ENCODE peak calls at places on chromosomes 11 and 22, in six cellular contexts. B is neuronal stem cell, W is mesenchymal stem cell, V is H9, E is IMR-90, P is H1. M is an unnamed sample.

GRCh38 chr11:68142028-68142412 is 20.8 kb upstream of the CHKA start:
- DNase-seq in B (no peak), V (no peak), W (no peak), P (no peak), E (no peak), M (no peak)

GRCh38 chr11:12246169-12246568 is 131.2 kb upstream of the PARVA start:
- DNase-seq in V (no peak), E (no peak), B (no peak), W (no peak), P (no peak), M (no peak)

GRCh38 chr11:48041877-48042698 is 61.7 kb downstream of the PTPRJ start:
- DNase-seq in P (no peak), E (no peak), B (no peak), W (no peak), V (no peak), M (no peak)

GRCh38 chr22:49308300-49308699 is 519.4 kb downstream of the BRD1 start:
- DNase-seq in V (peak), B (no peak), W (no peak), E (no peak), P (no peak), M (no peak)

GRCh38 chr22:38652858-38653257 is 3.3 kb downstream of the FAM227A start:
- DNase-seq in P (no peak), W (no peak), V (no peak), B (no peak), E (no peak), M (no peak)

GRCh38 chr11:125081098-125081798 is 18.1 kb downstream of the SLC37A2 start:
- DNase-seq in W (no peak), P (no peak), E (no peak), B (no peak), V (no peak), M (no peak)

GRCh38 chr11:123575441-123575840 is 79.0 kb downstream of the SCN3B start:
- DNase-seq in B (no peak), V (no peak), W (no peak), P (no peak), E (no peak), M (no peak)

GRCh38 chr11:103486609-103487008 is 377.4 kb downstream of the DYNC2H1 start:
- DNase-seq in W (no peak), P (no peak), V (no peak), E (peak), B (no peak), M (no peak)

GRCh38 chr11:27187848-27188621 is 147.4 kb downstream of the BBOX1 start:
- DNase-seq in V (no peak), W (no peak), E (no peak), P (no peak), B (no peak), M (peak)

GRCh38 chr11:35173620-35174278 is 34.8 kb downstream of the CD44 start:
- DNase-seq in V (no peak), B (no peak), P (no peak), W (no peak), E (no peak), M (no peak)

GRCh38 chr11:112963368-112963955 is 2.2 kb downstream of the NCAM1 start:
- DNase-seq in P (no peak), B (peak), V (no peak), E (no peak), W (no peak), M (peak)

GRCh38 chr11:118789501-118790356 is 1.2 kb downstream of the DDX6 start:
- DNase-seq in P (no peak), V (no peak), E (no peak), B (peak), W (peak), M (peak)

GRCh38 chr11:12390687-12391110 is 13.3 kb downstream of the PARVA start:
- DNase-seq in V (no peak), W (no peak), E (no peak), B (no peak), P (no peak), M (no peak)

GRCh38 chr11:84316866-84317560 is 1030.8 kb upstream of the CCDC90B start:
- DNase-seq in W (peak), B (peak), V (no peak), E (peak), P (no peak), M (peak)

GRCh38 chr22:38214248-38215056 is 12.7 kb downstream of the MAFF start:
- DNase-seq in P (peak), W (peak), V (peak), B (peak), E (peak), M (peak)

GRCh38 chr11:43504316-43504950 is 145.7 kb downstream of the TTC17 start:
- DNase-seq in E (peak), V (peak), W (no peak), P (peak), B (no peak), M (peak)

GRCh38 chr11:101129203-101129943 is at the start of gene PGR:
- DNase-seq in P (no peak), E (no peak), B (peak), W (peak), V (peak), M (peak)

GRCh38 chr11:62889484-62890437 is 9.1 kb downstream of the SLC3A2 start:
- DNase-seq in P (no peak), E (peak), W (peak), V (no peak), B (no peak), M (peak)

GRCh38 chr11:106233191-106233590 is 155.7 kb downstream of the AASDHPPT start:
- DNase-seq in W (no peak), B (no peak), P (no peak), E (no peak), V (no peak), M (no peak)

GRCh38 chr11:113114452-113115027 is 153.3 kb downstream of the NCAM1 start:
- DNase-seq in B (peak), E (peak), W (peak), V (peak), P (peak), M (peak)

GRCh38 chr11:10540546-10540914 is 457 bp downstream of the RNF141 start:
- DNase-seq in V (peak), E (peak), W (no peak), P (no peak), B (no peak), M (peak)

GRCh38 chr11:118744001-118744400 is 47.0 kb downstream of the DDX6 start:
- DNase-seq in V (no peak), W (no peak), E (no peak), P (no peak), B (no peak), M (no peak)

GRCh38 chr22:49959782-49960158 is 802 bp upstream of the PIM3 start:
- DNase-seq in B (no peak), W (no peak), V (peak), E (no peak), P (no peak), M (no peak)

GRCh38 chr11:72724021-72724561 is 28.1 kb downstream of the ARAP1 start:
- DNase-seq in P (no peak), V (no peak), E (no peak), B (no peak), W (no peak), M (no peak)

GRCh38 chr11:61327669-61328071 is 5.2 kb downstream of the DDB1 start:
- DNase-seq in V (no peak), E (peak), B (no peak), P (no peak), W (no peak), M (no peak)

GRCh38 chr22:45857519-45857918 is 119.4 kb downstream of the WNT7B start:
- DNase-seq in E (no peak), B (no peak), W (no peak), V (no peak), P (no peak), M (no peak)

GRCh38 chr11:10376061-10376460 is 71.2 kb downstream of the ADM start:
- DNase-seq in W (no peak), E (no peak), P (no peak), B (no peak), V (no peak), M (no peak)

GRCh38 chr22:43228330-43228729 is 41.4 kb upstream of the TTLL12 start:
- DNase-seq in V (peak), E (peak), P (peak), B (no peak), W (peak), M (peak)

GRCh38 chr11:122765487-122766131 is 72.7 kb upstream of the CRTAM start:
- DNase-seq in V (no peak), P (no peak), B (no peak), E (no peak), W (no peak), M (no peak)

DNA sequence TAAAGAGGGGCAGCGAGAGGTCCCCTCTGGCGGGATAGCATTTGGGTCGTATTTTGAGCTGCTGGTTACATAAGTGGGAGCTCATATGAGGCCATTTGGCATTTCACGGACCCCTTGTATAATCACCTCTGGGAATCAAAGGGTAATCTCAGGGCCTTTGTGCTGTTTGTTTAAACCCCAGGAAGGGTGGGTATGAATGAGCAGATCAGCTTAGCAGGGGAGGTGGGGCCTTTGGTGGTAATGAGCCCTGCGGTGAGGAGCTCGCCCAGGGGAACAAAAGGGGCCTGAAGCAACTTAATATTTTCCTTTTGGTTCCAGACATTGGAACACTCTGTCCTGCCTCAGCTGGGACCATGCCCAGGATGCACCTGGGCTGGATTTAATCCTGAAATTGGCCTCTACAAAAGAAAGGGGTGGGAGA is 10.2 kb downstream of the TSKU start:
- DNase-seq in P (no peak), W (no peak), V (no peak), B (peak), E (no peak), M (no peak)
- H3K27ac ChIP-seq in P (no peak), W (peak), V (no peak), B (peak), E (no peak), M (no peak)

DNA sequence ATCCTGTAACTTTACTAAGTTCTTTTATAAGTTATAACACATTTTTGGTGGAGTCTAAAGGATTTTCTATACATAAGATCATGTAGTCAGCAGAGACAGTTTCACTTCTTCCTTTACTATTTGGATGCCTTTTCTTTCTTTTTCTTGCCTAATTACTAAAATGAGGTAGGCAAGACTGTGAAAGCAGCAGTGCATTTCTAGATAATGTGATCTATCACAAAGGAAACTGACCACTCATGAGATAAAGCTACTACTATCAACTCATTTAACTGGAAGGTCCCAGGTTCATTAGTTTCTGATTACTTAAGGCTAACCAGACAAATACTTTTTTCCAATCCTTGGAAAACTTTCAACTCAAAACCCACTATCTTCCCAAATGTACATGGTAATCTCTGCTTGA is 196.2 kb upstream of the E2F8 start:
- DNase-seq in W (no peak), E (no peak), V (no peak), B (no peak), P (no peak), M (no peak)
- H2BK15ac ChIP-seq in W (no peak), E (no peak), V (no peak), B (no peak), P (no peak), M (no peak)

GRCh38 chr11:130865772-130866114 is 50.5 kb downstream of the SNX19 start:
- DNase-seq in B (no peak), W (no peak), P (no peak), E (no peak), V (no peak), M (no peak)
- H3K27ac ChIP-seq in B (no peak), W (no peak), P (no peak), E (no peak), V (no peak), M (no peak)

GRCh38 chr11:91912322-91912721 is 312.3 kb upstream of the FAT3 start:
- DNase-seq in E (no peak), B (no peak), P (no peak), V (no peak), W (no peak), M (no peak)

DNA sequence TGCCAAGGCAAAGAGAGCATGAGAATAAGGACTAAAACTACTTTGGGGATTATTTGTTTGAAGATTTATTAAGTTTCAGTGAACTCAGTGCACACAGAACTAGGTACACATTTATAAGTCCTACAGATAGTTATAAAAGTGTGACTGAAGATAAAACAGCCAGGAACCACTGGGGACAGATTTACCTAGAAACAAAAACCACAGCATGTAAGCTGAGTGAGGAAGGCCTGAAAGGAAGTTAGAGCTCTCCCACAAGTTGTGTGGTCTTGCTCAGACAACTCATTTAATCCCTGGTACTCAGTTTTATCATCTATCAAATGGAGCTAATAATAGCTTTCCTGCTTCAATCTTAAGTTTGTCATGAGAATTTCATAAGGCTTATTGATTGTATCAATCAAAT is 311.2 kb upstream of the FAT3 start:
- DNase-seq in V (no peak), P (no peak), B (no peak), W (no peak), E (no peak), M (no peak)
- H2BK15ac ChIP-seq in V (no peak), P (no peak), B (no peak), W (no peak), E (no peak), M (no peak)

DNA sequence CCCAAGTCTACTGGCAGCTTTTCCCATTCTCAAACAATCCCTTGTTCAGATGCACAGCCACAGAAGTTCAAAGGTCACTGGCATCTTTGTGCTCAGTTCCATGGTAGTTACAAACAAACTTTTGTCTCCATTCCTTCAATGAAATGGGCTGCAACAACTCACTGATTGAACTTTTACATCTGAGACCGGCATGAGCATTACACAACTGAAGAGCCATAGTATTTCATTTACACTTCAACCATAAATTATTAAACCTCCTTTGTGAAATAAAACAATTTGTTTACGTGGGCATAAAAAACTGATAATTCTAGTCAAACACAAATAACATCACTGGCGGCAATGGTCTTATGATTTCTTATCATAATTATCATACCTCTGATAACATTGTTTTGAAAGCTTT is 67.8 kb upstream of the ARHGAP32 start:
- DNase-seq in P (no peak), B (peak), E (no peak), W (peak), V (no peak), M (peak)
- H3K27ac ChIP-seq in P (no peak), B (no peak), E (no peak), W (no peak), V (no peak), M (no peak)

GRCh38 chr11:104803770-104804169 is 94.5 kb downstream of the CASP12 start:
- DNase-seq in V (no peak), E (no peak), W (no peak), P (no peak), B (no peak), M (no peak)
- H2BK15ac ChIP-seq in V (no peak), E (no peak), W (no peak), P (no peak), B (no peak), M (no peak)

DNA sequence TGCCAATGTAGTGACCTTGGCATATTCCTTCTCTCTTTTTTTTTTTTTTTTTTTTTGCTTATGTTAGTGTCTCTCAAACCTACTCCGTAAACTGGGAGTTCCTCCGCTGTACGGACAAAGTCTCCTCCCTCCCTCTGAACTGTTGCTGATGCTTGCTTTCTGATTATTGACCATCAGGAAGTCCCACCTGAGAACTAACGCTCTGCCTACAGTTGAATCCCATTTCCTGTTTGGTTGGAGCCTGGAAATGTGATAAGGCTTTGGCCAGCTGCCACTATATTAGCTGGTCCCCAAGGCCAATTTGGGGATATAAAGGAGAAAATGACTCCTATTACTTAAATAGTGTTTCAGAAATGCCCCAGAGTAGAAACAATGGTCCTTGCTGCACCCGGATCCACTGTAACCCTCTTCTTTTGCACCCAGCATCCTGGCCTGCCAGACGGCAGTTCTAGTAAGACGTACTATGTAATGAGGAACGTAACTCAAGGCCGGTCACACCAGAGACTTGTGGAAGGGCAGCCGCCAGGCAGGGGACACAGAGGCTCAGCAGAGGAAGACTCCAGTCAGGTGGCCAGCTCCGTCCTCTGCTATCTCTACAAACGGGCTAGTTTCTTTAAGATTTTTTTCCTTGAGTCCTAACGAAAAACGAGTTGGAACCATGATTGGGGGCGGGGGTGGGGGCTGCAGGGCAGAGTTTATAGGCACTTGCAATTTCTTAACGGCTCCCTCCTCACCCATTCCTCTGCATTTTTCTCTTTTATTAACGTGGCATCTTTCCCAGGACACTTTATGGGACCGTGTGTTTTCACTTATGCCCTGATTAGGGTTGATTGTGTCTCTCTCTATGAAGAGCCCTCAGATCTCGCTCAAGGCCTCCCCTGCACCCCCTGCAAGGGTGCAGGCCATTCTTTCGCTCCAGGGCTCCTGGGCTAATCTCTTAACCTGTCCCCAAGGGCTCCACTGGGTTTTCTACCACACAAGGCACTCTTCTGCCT is 72.8 kb upstream of the CDON start:
- DNase-seq in V (no peak), E (no peak), P (no peak), B (no peak), W (no peak), M (no peak)
- H3K27ac ChIP-seq in V (no peak), E (no peak), P (no peak), B (no peak), W (no peak), M (no peak)

GRCh38 chr11:44726278-44727113 is at the start of gene TSPAN18:
- DNase-seq in E (no peak), V (peak), W (no peak), B (peak), P (peak), M (peak)
- H2BK15ac ChIP-seq in E (no peak), V (no peak), W (peak), B (peak), P (no peak), M (peak)

GRCh38 chr11:110094298-110095073 is 1.3 kb downstream of the ZC3H12C start:
- DNase-seq in E (no peak), B (no peak), P (no peak), W (no peak), V (no peak), M (no peak)
- H3K27ac ChIP-seq in E (peak), B (no peak), P (no peak), W (no peak), V (no peak), M (no peak)